ENCODE peak calls at places on chromosomes 6 and 20, in five cellular contexts. C, X, K, N and R are unnamed samples.
A peak's percentile ranks its signal among the peaks of the same experiment; 100 is the strongest.

GRCh38 chr20:48739395-48740268 is 88.2 kb downstream of the PREX1 start:
- DNase-seq in C (no peak), X (no peak), K (no peak), N (no peak), R (no peak)

GRCh38 chr6:41789390-41789724 is 1.9 kb downstream of the TOMM6 start:
- DNase-seq in C (no peak), X (no peak), K (no peak), N (no peak), R (no peak)

GRCh38 chr6:125117818-125118217 is 35.8 kb upstream of the TPD52L1 start:
- DNase-seq in C (no peak), X (no peak), K (no peak), N (no peak), R (no peak)

GRCh38 chr6:28980797-28981390 is 24.2 kb downstream of the ZNF311 start:
- DNase-seq in C (no peak), X (peak; percentile 55), K (no peak), N (no peak), R (peak; percentile 48)

GRCh38 chr20:6714202-6714800 is 53.2 kb upstream of the BMP2 start:
- DNase-seq in C (no peak), X (no peak), K (peak; percentile 62), N (no peak), R (peak; percentile 54)

GRCh38 chr20:50514035-50514337 is 3.8 kb downstream of the PTPN1 start:
- DNase-seq in C (no peak), X (no peak), K (no peak), N (no peak), R (no peak)

GRCh38 chr20:39259010-39259803 is 297.1 kb downstream of the DHX35 start:
- DNase-seq in C (no peak), X (no peak), K (no peak), N (no peak), R (no peak)

GRCh38 chr6:67889682-67889995 is 745.4 kb upstream of the ADGRB3 start:
- DNase-seq in C (no peak), X (no peak), K (no peak), N (no peak), R (no peak)

GRCh38 chr6:50110557-50110956 is 60.8 kb upstream of the DEFB112 start:
- DNase-seq in C (no peak), X (no peak), K (no peak), N (no peak), R (no peak)

DNA sequence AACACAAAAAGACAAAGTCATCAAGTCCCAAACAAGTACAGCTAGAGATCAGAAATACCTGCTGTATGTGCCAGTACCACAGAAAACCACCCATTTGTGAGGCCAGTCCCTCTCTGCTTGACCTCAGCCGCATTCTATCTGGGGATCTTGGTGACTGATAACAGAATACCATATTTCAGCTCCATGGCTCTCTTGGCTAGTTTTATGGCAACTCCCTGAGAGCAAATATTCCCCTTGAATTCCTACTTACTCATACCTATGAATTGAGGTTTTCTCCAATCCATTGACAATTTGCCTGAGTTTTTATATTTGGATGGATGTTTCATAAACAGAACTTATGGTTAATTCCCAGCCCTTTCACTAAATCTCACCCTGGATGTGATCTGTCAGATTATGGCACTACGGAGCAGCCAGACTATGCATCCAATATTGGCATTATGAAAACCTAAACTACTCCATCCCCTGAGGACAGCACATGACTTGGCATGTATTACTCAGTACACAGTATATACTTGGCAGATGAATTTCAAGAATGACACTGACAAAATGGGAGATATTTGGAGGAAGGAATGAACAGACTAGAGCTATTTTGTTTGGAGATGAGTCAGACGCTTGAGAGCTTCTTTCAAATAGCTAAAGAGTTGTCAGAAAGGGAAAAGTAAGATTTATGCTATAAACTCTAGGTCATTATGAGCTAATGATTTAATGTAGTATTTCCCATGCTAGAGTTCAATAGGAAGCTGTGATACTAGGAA is 95.7 kb downstream of the PRDM1 start:
- DNase-seq in C (no peak), X (no peak), K (no peak), N (peak; percentile 47), R (no peak)
- H3K4me3 ChIP-seq in C (no peak overlapping the region), X (no peak overlapping the region), K (no peak overlapping the region), N (no peak overlapping the region), R (no peak overlapping the region)

DNA sequence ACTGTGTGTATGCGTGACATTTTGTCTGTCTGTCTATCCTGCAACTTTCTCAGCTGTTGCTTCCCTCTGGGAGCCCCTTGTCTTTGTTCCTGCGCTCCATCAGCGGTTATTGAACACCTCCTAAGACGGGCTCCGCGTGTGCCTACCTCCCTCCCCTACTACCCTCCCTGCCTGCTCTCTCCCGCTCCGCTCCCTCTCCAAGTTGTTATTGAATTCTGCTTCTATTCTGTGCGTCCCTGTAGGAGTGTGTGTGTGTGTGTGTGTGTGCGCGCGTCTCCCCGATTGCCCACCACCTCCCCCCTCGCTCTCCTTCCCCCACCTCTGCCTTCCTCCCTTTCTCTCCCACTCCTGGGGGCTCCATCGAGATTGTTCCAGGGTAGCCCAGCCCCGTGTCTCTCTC is 68.2 kb downstream of the SRC start:
- DNase-seq in C (no peak), X (no peak), K (no peak), N (no peak), R (no peak)
- H3K4me3 ChIP-seq in C (no peak overlapping the region), X (no peak overlapping the region), K (no peak overlapping the region), N (no peak overlapping the region), R (no peak overlapping the region)

GRCh38 chr6:75933387-75933975 is 139.0 kb downstream of the IMPG1 start:
- DNase-seq in C (no peak), X (no peak), K (no peak), N (no peak), R (no peak)

GRCh38 chr6:75936682-75937081 is 135.8 kb downstream of the IMPG1 start:
- DNase-seq in C (no peak), X (no peak), K (no peak), N (no peak), R (no peak)

GRCh38 chr6:75932067-75932466 is 140.4 kb downstream of the IMPG1 start:
- DNase-seq in C (no peak), X (no peak), K (no peak), N (no peak), R (no peak)

GRCh38 chr6:75935473-75935793 is 137.0 kb downstream of the IMPG1 start:
- DNase-seq in C (no peak), X (no peak), K (no peak), N (no peak), R (no peak)

DNA sequence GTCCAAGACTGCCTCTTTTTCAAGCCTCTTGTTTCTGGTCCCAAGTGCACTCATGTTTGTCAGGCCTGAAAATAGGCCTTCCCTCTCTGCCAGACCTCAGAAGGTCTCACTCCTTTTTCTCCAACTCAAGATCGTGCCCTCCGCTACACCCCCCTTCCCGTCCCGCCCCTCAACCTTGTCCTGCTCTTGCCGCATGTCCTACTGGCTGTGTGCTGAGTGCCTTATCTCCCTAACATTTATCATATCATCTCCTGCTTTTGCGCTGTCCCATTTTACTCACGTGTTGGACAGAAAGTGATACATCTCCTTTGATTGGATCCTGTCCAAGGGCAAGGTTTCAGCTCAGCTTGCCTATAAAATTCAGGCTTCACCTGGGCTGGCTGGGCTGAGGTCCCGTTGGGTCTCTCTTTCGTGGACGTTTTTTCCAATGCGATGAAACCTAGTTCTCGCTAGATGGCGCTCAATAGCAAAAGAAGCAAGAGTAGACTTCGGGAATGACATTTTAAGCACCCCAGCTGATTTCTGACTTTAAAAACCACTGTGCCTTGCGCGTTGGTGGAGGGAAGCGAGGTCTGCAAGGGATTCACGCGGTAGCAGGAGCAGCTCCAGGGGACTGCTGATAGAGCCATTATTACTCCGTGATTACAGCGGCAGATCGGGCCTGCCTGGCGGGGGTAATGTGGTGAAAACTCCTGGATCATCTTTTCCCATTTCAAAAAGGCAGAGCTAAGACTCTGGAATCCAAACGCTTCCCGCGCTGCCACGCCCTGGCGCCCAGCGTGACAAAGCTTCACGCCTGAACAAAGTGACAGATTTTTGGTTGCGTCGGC is 137.6 kb downstream of the IMPG1 start:
- DNase-seq in C (peak; percentile 55), X (peak; percentile 55), K (no peak), N (peak; percentile 47), R (peak; percentile 40)
- H3K4me3 ChIP-seq in C (peak overlapping the region; percentile 45), X (peak overlapping the region; percentile 58), K (peak overlapping the region; percentile 48), N (peak overlapping the region; percentile 44), R (peak overlapping the region; percentile 31)

GRCh38 chr20:3783068-3783489 is 1.8 kb upstream of the SPEF1 start:
- DNase-seq in C (peak; percentile 54), X (no peak), K (peak; percentile 53), N (no peak), R (peak; percentile 56)

GRCh38 chr20:3784863-3785239 is 1.7 kb downstream of the CENPB start:
- DNase-seq in C (peak; percentile 53), X (no peak), K (no peak), N (no peak), R (no peak)

GRCh38 chr20:3782597-3782996 is 1.3 kb upstream of the SPEF1 start:
- DNase-seq in C (peak; percentile 23), X (no peak), K (peak; percentile 30), N (no peak), R (no peak)

GRCh38 chr20:3784226-3784853 is 2.2 kb downstream of the CENPB start:
- DNase-seq in C (peak; percentile 72), X (no peak), K (peak; percentile 47), N (no peak), R (no peak)

GRCh38 chr20:3783516-3784225 is 2.4 kb upstream of the SPEF1 start:
- DNase-seq in C (peak; percentile 53), X (no peak), K (peak; percentile 28), N (no peak), R (no peak)
- H3K4me3 ChIP-seq in C (no peak overlapping the region), X (peak overlapping the region; percentile 4), K (peak overlapping the region; percentile 3), N (no peak overlapping the region), R (no peak overlapping the region)

GRCh38 chr6:27890351-27891299 is 21.6 kb downstream of the OR2B2 start:
- DNase-seq in C (no peak), X (peak; percentile 84), K (peak; percentile 65), N (peak; percentile 87), R (peak; percentile 47)

GRCh38 chr6:27889628-27890315 is 22.4 kb downstream of the OR2B2 start:
- DNase-seq in C (no peak), X (no peak), K (no peak), N (no peak), R (no peak)

GRCh38 chr6:27888576-27888975 is 23.6 kb downstream of the OR2B2 start:
- DNase-seq in C (no peak), X (no peak), K (no peak), N (no peak), R (no peak)

GRCh38 chr6:27891300-27891913 is 20.8 kb downstream of the OR2B2 start:
- DNase-seq in C (no peak), X (no peak), K (no peak), N (no peak), R (no peak)

DNA sequence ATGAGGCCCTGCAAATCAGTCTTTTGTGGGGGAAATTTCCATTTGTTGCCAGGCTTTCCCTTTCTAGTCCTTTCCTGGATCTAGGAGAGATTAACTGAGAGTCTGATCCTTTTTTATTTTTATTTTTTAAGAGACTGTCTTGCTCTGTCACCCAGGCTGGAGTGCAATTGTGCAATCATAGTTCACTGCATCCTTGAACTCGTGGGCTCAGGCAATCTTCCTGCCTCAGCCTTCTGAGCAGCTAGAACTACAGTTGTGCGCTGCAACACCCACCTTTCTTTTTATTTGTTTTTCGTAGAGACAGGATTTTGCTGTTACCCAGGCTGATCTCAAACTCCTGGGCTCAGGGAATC is 22.9 kb downstream of the OR2B2 start:
- DNase-seq in C (no peak), X (no peak), K (no peak), N (no peak), R (no peak)
- H3K4me3 ChIP-seq in C (no peak overlapping the region), X (no peak overlapping the region), K (no peak overlapping the region), N (no peak overlapping the region), R (no peak overlapping the region)